ENCODE peak calls at places on chromosome 22, in six cellular contexts. One of them, this sample, is unnamed.

GRCh38 chr22:19057999-19058491 is 64.2 kb downstream of the DGCR2 start:
- DNase-seq in GM20000: no peak
- DNase-seq in activated T-cell treated with anti-CD3 and anti-CD28 coated beads for 1 hour: no peak
- DNase-seq in amniotic epithelial cell: no peak
- DNase-seq in psoas muscle: no peak
- DNase-seq in A549: no peak
- DNase-seq in this sample: no peak

GRCh38 chr22:30086496-30086895 is 6.2 kb downstream of the HORMAD2 start:
- DNase-seq in amniotic epithelial cell: no peak
- DNase-seq in A549: no peak
- DNase-seq in GM20000: no peak
- DNase-seq in psoas muscle: no peak
- DNase-seq in activated T-cell treated with anti-CD3 and anti-CD28 coated beads for 1 hour: no peak
- DNase-seq in this sample: no peak

GRCh38 chr22:38397189-38398097 is 57.6 kb downstream of the KCNJ4 start:
- DNase-seq in amniotic epithelial cell: no peak
- DNase-seq in psoas muscle: no peak
- DNase-seq in A549: peak; percentile 26
- DNase-seq in GM20000: peak; percentile 48
- DNase-seq in activated T-cell treated with anti-CD3 and anti-CD28 coated beads for 1 hour: no peak
- DNase-seq in this sample: no peak

GRCh38 chr22:50146440-50147228 is 23.9 kb upstream of the PANX2 start:
- DNase-seq in activated T-cell treated with anti-CD3 and anti-CD28 coated beads for 1 hour: no peak
- DNase-seq in amniotic epithelial cell: peak; percentile 81
- DNase-seq in A549: peak; percentile 72
- DNase-seq in GM20000: no peak
- DNase-seq in psoas muscle: peak; percentile 81
- DNase-seq in this sample: no peak

GRCh38 chr22:20455709-20456063 is 18.1 kb upstream of the SCARF2 start:
- DNase-seq in activated T-cell treated with anti-CD3 and anti-CD28 coated beads for 1 hour: no peak
- DNase-seq in amniotic epithelial cell: peak; percentile 14
- DNase-seq in GM20000: no peak
- DNase-seq in psoas muscle: no peak
- DNase-seq in A549: no peak
- DNase-seq in this sample: no peak

GRCh38 chr22:50470491-50470890 is 4.3 kb downstream of the SBF1 start:
- DNase-seq in A549: no peak
- DNase-seq in amniotic epithelial cell: no peak
- DNase-seq in psoas muscle: no peak
- DNase-seq in activated T-cell treated with anti-CD3 and anti-CD28 coated beads for 1 hour: no peak
- DNase-seq in GM20000: no peak
- DNase-seq in this sample: no peak

GRCh38 chr22:33909075-33909458 is 11.2 kb downstream of the LARGE1 start:
- DNase-seq in A549: peak; percentile 12
- DNase-seq in amniotic epithelial cell: no peak
- DNase-seq in GM20000: no peak
- DNase-seq in psoas muscle: peak; percentile 57
- DNase-seq in activated T-cell treated with anti-CD3 and anti-CD28 coated beads for 1 hour: no peak
- DNase-seq in this sample: no peak

GRCh38 chr22:20510811-20511577 is 3.6 kb downstream of the MED15 start:
- DNase-seq in amniotic epithelial cell: no peak
- DNase-seq in activated T-cell treated with anti-CD3 and anti-CD28 coated beads for 1 hour: no peak
- DNase-seq in psoas muscle: no peak
- DNase-seq in GM20000: no peak
- DNase-seq in A549: no peak
- DNase-seq in this sample: no peak

This sample was measured in T-helper 1 cell.